ENCODE peak calls at places on chromosomes 7 and 10, in ten cellular contexts. One of them, this sample, is unnamed.

GRCh38 chr7:139870406-139870805 is 41.3 kb downstream of the TBXAS1 start:
- DNase-seq in hepatocyte: no peak
- DNase-seq in stimulated activated CD8-positive, alpha-beta memory T cell treated with anti-CD3 and anti-CD28 coated beads, Interleukin-15, amount 100 ng/mL, for 48 hours: no peak
- DNase-seq in AG08396: no peak
- DNase-seq in GM03348: no peak
- DNase-seq in bronchial epithelial cell: peak
- DNase-seq in HFFc6: no peak
- DNase-seq in transverse colon: no peak
- DNase-seq in NT2/D1: no peak
- DNase-seq in amniotic epithelial cell: no peak
- DNase-seq in this sample: no peak

GRCh38 chr10:79069325-79070090 is 742 bp downstream of the ZMIZ1 start:
- DNase-seq in hepatocyte: peak
- DNase-seq in stimulated activated CD8-positive, alpha-beta memory T cell treated with anti-CD3 and anti-CD28 coated beads, Interleukin-15, amount 100 ng/mL, for 48 hours: no peak
- DNase-seq in AG08396: peak
- DNase-seq in GM03348: peak
- DNase-seq in bronchial epithelial cell: no peak
- DNase-seq in HFFc6: no peak
- DNase-seq in transverse colon: peak
- DNase-seq in NT2/D1: no peak
- DNase-seq in amniotic epithelial cell: no peak
- DNase-seq in this sample: peak

GRCh38 chr10:77974396-77975074 is 48.0 kb upstream of the DLG5 start:
- DNase-seq in hepatocyte: peak
- DNase-seq in stimulated activated CD8-positive, alpha-beta memory T cell treated with anti-CD3 and anti-CD28 coated beads, Interleukin-15, amount 100 ng/mL, for 48 hours: no peak
- DNase-seq in AG08396: peak
- DNase-seq in GM03348: peak
- DNase-seq in bronchial epithelial cell: peak
- DNase-seq in HFFc6: no peak
- DNase-seq in transverse colon: peak
- DNase-seq in NT2/D1: peak
- DNase-seq in amniotic epithelial cell: peak
- DNase-seq in this sample: peak

GRCh38 chr7:12423995-12424745 is 20.5 kb upstream of the VWDE start:
- DNase-seq in hepatocyte: no peak
- DNase-seq in stimulated activated CD8-positive, alpha-beta memory T cell treated with anti-CD3 and anti-CD28 coated beads, Interleukin-15, amount 100 ng/mL, for 48 hours: no peak
- DNase-seq in AG08396: no peak
- DNase-seq in GM03348: no peak
- DNase-seq in bronchial epithelial cell: no peak
- DNase-seq in HFFc6: no peak
- DNase-seq in transverse colon: no peak
- DNase-seq in NT2/D1: peak
- DNase-seq in amniotic epithelial cell: no peak
- DNase-seq in this sample: no peak

GRCh38 chr7:8211725-8212096 is 50.3 kb downstream of the ICA1 start:
- DNase-seq in hepatocyte: no peak
- DNase-seq in stimulated activated CD8-positive, alpha-beta memory T cell treated with anti-CD3 and anti-CD28 coated beads, Interleukin-15, amount 100 ng/mL, for 48 hours: no peak
- DNase-seq in AG08396: no peak
- DNase-seq in GM03348: no peak
- DNase-seq in bronchial epithelial cell: no peak
- DNase-seq in HFFc6: no peak
- DNase-seq in transverse colon: no peak
- DNase-seq in NT2/D1: no peak
- DNase-seq in amniotic epithelial cell: peak
- DNase-seq in this sample: no peak

GRCh38 chr7:28378574-28379149 is 33.7 kb upstream of the CREB5 start:
- DNase-seq in hepatocyte: no peak
- DNase-seq in stimulated activated CD8-positive, alpha-beta memory T cell treated with anti-CD3 and anti-CD28 coated beads, Interleukin-15, amount 100 ng/mL, for 48 hours: no peak
- DNase-seq in AG08396: peak
- DNase-seq in GM03348: no peak
- DNase-seq in bronchial epithelial cell: peak
- DNase-seq in HFFc6: no peak
- DNase-seq in transverse colon: no peak
- DNase-seq in NT2/D1: no peak
- DNase-seq in amniotic epithelial cell: peak
- DNase-seq in this sample: no peak

GRCh38 chr7:29416906-29417305 is 146.7 kb upstream of the PRR15 start:
- DNase-seq in hepatocyte: no peak
- DNase-seq in stimulated activated CD8-positive, alpha-beta memory T cell treated with anti-CD3 and anti-CD28 coated beads, Interleukin-15, amount 100 ng/mL, for 48 hours: no peak
- DNase-seq in AG08396: no peak
- DNase-seq in GM03348: no peak
- DNase-seq in bronchial epithelial cell: no peak
- DNase-seq in HFFc6: no peak
- DNase-seq in transverse colon: no peak
- DNase-seq in NT2/D1: no peak
- DNase-seq in amniotic epithelial cell: no peak
- DNase-seq in this sample: no peak

GRCh38 chr10:69685802-69686585 is 55.9 kb downstream of the FAM241B start:
- DNase-seq in hepatocyte: peak
- DNase-seq in stimulated activated CD8-positive, alpha-beta memory T cell treated with anti-CD3 and anti-CD28 coated beads, Interleukin-15, amount 100 ng/mL, for 48 hours: no peak
- DNase-seq in AG08396: peak
- DNase-seq in GM03348: no peak
- DNase-seq in bronchial epithelial cell: peak
- DNase-seq in HFFc6: peak
- DNase-seq in transverse colon: no peak
- DNase-seq in NT2/D1: no peak
- DNase-seq in amniotic epithelial cell: no peak
- DNase-seq in this sample: peak

GRCh38 chr7:65731562-65732035 is 141.3 kb upstream of the VKORC1L1 start:
- DNase-seq in hepatocyte: peak
- DNase-seq in stimulated activated CD8-positive, alpha-beta memory T cell treated with anti-CD3 and anti-CD28 coated beads, Interleukin-15, amount 100 ng/mL, for 48 hours: no peak
- DNase-seq in AG08396: no peak
- DNase-seq in GM03348: peak
- DNase-seq in bronchial epithelial cell: peak
- DNase-seq in HFFc6: no peak
- DNase-seq in transverse colon: peak
- DNase-seq in NT2/D1: peak
- DNase-seq in amniotic epithelial cell: no peak
- DNase-seq in this sample: no peak

This sample was measured in fibroblast of pulmonary artery.